ENCODE peak calls at places on chromosomes 2 and 18, in six cellular contexts. One of them, this sample, is unnamed.

GRCh38 chr18:47772374-47773248 is 157.8 kb downstream of the SMAD2 start:
- DNase-seq in MV-4-11: peak; percentile 57
- DNase-seq in astrocyte: peak; percentile 15
- DNase-seq in endothelial cell: peak; percentile 84
- DNase-seq in stimulated activated CD4-positive, alpha-beta T cell treated with anti-CD3 and anti-CD28 coated beads, TNF-alpha, amount 100 ng/mL, for 24 hours: peak; percentile 40
- DNase-seq in NCI-H2081: peak; percentile 51
- DNase-seq in this sample: peak; percentile 66

GRCh38 chr18:30093376-30093775 is 949.2 kb downstream of the DSC3 start:
- DNase-seq in MV-4-11: no peak
- DNase-seq in astrocyte: peak; percentile 14
- DNase-seq in endothelial cell: no peak
- DNase-seq in stimulated activated CD4-positive, alpha-beta T cell treated with anti-CD3 and anti-CD28 coated beads, TNF-alpha, amount 100 ng/mL, for 24 hours: no peak
- DNase-seq in NCI-H2081: no peak
- DNase-seq in this sample: peak; percentile 24

GRCh38 chr2:26970928-26971627 is 641 bp downstream of the MAPRE3 start:
- DNase-seq in MV-4-11: peak; percentile 41
- DNase-seq in astrocyte: peak; percentile 15
- DNase-seq in endothelial cell: no peak
- DNase-seq in stimulated activated CD4-positive, alpha-beta T cell treated with anti-CD3 and anti-CD28 coated beads, TNF-alpha, amount 100 ng/mL, for 24 hours: no peak
- DNase-seq in NCI-H2081: peak; percentile 18
- DNase-seq in this sample: no peak

GRCh38 chr2:11339508-11340083 is 4.8 kb downstream of the ROCK2 start:
- DNase-seq in MV-4-11: no peak
- DNase-seq in astrocyte: no peak
- DNase-seq in endothelial cell: no peak
- DNase-seq in stimulated activated CD4-positive, alpha-beta T cell treated with anti-CD3 and anti-CD28 coated beads, TNF-alpha, amount 100 ng/mL, for 24 hours: no peak
- DNase-seq in NCI-H2081: no peak
- DNase-seq in this sample: no peak

GRCh38 chr2:205675861-205676516 is 6.3 kb upstream of the NRP2 start:
- DNase-seq in MV-4-11: peak; percentile 42
- DNase-seq in astrocyte: no peak
- DNase-seq in endothelial cell: peak; percentile 37
- DNase-seq in stimulated activated CD4-positive, alpha-beta T cell treated with anti-CD3 and anti-CD28 coated beads, TNF-alpha, amount 100 ng/mL, for 24 hours: no peak
- DNase-seq in NCI-H2081: peak; percentile 49
- DNase-seq in this sample: peak; percentile 69

GRCh38 chr18:78777992-78778391 is 201.6 kb upstream of the SALL3 start:
- DNase-seq in MV-4-11: no peak
- DNase-seq in astrocyte: no peak
- DNase-seq in endothelial cell: no peak
- DNase-seq in stimulated activated CD4-positive, alpha-beta T cell treated with anti-CD3 and anti-CD28 coated beads, TNF-alpha, amount 100 ng/mL, for 24 hours: no peak
- DNase-seq in NCI-H2081: no peak
- DNase-seq in this sample: no peak

GRCh38 chr18:29661924-29662323 is 1380.6 kb downstream of the DSC3 start:
- DNase-seq in MV-4-11: no peak
- DNase-seq in astrocyte: no peak
- DNase-seq in endothelial cell: no peak
- DNase-seq in stimulated activated CD4-positive, alpha-beta T cell treated with anti-CD3 and anti-CD28 coated beads, TNF-alpha, amount 100 ng/mL, for 24 hours: no peak
- DNase-seq in NCI-H2081: no peak
- DNase-seq in this sample: no peak

GRCh38 chr2:117068371-117068770 is 746.1 kb upstream of the DDX18 start:
- DNase-seq in MV-4-11: no peak
- DNase-seq in astrocyte: no peak
- DNase-seq in endothelial cell: no peak
- DNase-seq in stimulated activated CD4-positive, alpha-beta T cell treated with anti-CD3 and anti-CD28 coated beads, TNF-alpha, amount 100 ng/mL, for 24 hours: no peak
- DNase-seq in NCI-H2081: no peak
- DNase-seq in this sample: no peak

GRCh38 chr2:47344890-47345583 is 57.9 kb upstream of the MSH2 start:
- DNase-seq in MV-4-11: no peak
- DNase-seq in astrocyte: peak; percentile 80
- DNase-seq in endothelial cell: peak; percentile 87
- DNase-seq in stimulated activated CD4-positive, alpha-beta T cell treated with anti-CD3 and anti-CD28 coated beads, TNF-alpha, amount 100 ng/mL, for 24 hours: no peak
- DNase-seq in NCI-H2081: peak; percentile 99
- DNase-seq in this sample: no peak

GRCh38 chr18:75854174-75854573 is 426.7 kb upstream of the SMIM21 start:
- DNase-seq in MV-4-11: no peak
- DNase-seq in astrocyte: no peak
- DNase-seq in endothelial cell: peak; percentile 14
- DNase-seq in stimulated activated CD4-positive, alpha-beta T cell treated with anti-CD3 and anti-CD28 coated beads, TNF-alpha, amount 100 ng/mL, for 24 hours: no peak
- DNase-seq in NCI-H2081: no peak
- DNase-seq in this sample: no peak

GRCh38 chr2:25340340-25340886 is 1.3 kb downstream of the DNMT3A start:
- DNase-seq in MV-4-11: no peak
- DNase-seq in astrocyte: no peak
- DNase-seq in endothelial cell: no peak
- DNase-seq in stimulated activated CD4-positive, alpha-beta T cell treated with anti-CD3 and anti-CD28 coated beads, TNF-alpha, amount 100 ng/mL, for 24 hours: no peak
- DNase-seq in NCI-H2081: peak; percentile 80
- DNase-seq in this sample: no peak

GRCh38 chr2:113211226-113212105 is 37.7 kb downstream of the PSD4 start:
- DNase-seq in MV-4-11: peak; percentile 60
- DNase-seq in astrocyte: peak; percentile 85
- DNase-seq in endothelial cell: no peak
- DNase-seq in stimulated activated CD4-positive, alpha-beta T cell treated with anti-CD3 and anti-CD28 coated beads, TNF-alpha, amount 100 ng/mL, for 24 hours: no peak
- DNase-seq in NCI-H2081: no peak
- DNase-seq in this sample: no peak

GRCh38 chr2:127386764-127387654 is 766 bp downstream of the MAP3K2 start:
- DNase-seq in MV-4-11: peak; percentile 77
- DNase-seq in astrocyte: peak; percentile 85
- DNase-seq in endothelial cell: peak; percentile 69
- DNase-seq in stimulated activated CD4-positive, alpha-beta T cell treated with anti-CD3 and anti-CD28 coated beads, TNF-alpha, amount 100 ng/mL, for 24 hours: peak; percentile 61
- DNase-seq in NCI-H2081: peak; percentile 81
- DNase-seq in this sample: peak; percentile 86

GRCh38 chr2:127362486-127362885 is 25.3 kb downstream of the MAP3K2 start:
- DNase-seq in MV-4-11: no peak
- DNase-seq in astrocyte: no peak
- DNase-seq in endothelial cell: no peak
- DNase-seq in stimulated activated CD4-positive, alpha-beta T cell treated with anti-CD3 and anti-CD28 coated beads, TNF-alpha, amount 100 ng/mL, for 24 hours: no peak
- DNase-seq in NCI-H2081: no peak
- DNase-seq in this sample: no peak

GRCh38 chr18:78641689-78642231 is 337.9 kb upstream of the SALL3 start:
- DNase-seq in MV-4-11: peak; percentile 93
- DNase-seq in astrocyte: no peak
- DNase-seq in endothelial cell: no peak
- DNase-seq in stimulated activated CD4-positive, alpha-beta T cell treated with anti-CD3 and anti-CD28 coated beads, TNF-alpha, amount 100 ng/mL, for 24 hours: no peak
- DNase-seq in NCI-H2081: no peak
- DNase-seq in this sample: no peak

GRCh38 chr2:66874411-66874810 is 439.5 kb downstream of the MEIS1 start:
- DNase-seq in MV-4-11: no peak
- DNase-seq in astrocyte: peak; percentile 69
- DNase-seq in endothelial cell: no peak
- DNase-seq in stimulated activated CD4-positive, alpha-beta T cell treated with anti-CD3 and anti-CD28 coated beads, TNF-alpha, amount 100 ng/mL, for 24 hours: no peak
- DNase-seq in NCI-H2081: no peak
- DNase-seq in this sample: no peak

GRCh38 chr2:27655155-27655951 is 8.1 kb downstream of the SUPT7L start:
- DNase-seq in MV-4-11: no peak
- DNase-seq in astrocyte: peak; percentile 95
- DNase-seq in endothelial cell: no peak
- DNase-seq in stimulated activated CD4-positive, alpha-beta T cell treated with anti-CD3 and anti-CD28 coated beads, TNF-alpha, amount 100 ng/mL, for 24 hours: no peak
- DNase-seq in NCI-H2081: no peak
- DNase-seq in this sample: peak; percentile 51

GRCh38 chr18:48296581-48296980 is 112.6 kb downstream of the ZBTB7C start:
- DNase-seq in MV-4-11: no peak
- DNase-seq in astrocyte: no peak
- DNase-seq in endothelial cell: no peak
- DNase-seq in stimulated activated CD4-positive, alpha-beta T cell treated with anti-CD3 and anti-CD28 coated beads, TNF-alpha, amount 100 ng/mL, for 24 hours: no peak
- DNase-seq in NCI-H2081: no peak
- DNase-seq in this sample: no peak

GRCh38 chr2:191864623-191865521 is 18.0 kb upstream of the CAVIN2 start:
- DNase-seq in MV-4-11: no peak
- DNase-seq in astrocyte: peak; percentile 60
- DNase-seq in endothelial cell: no peak
- DNase-seq in stimulated activated CD4-positive, alpha-beta T cell treated with anti-CD3 and anti-CD28 coated beads, TNF-alpha, amount 100 ng/mL, for 24 hours: no peak
- DNase-seq in NCI-H2081: no peak
- DNase-seq in this sample: peak; percentile 81

GRCh38 chr18:44423826-44424225 is 256.9 kb upstream of the SETBP1 start:
- DNase-seq in MV-4-11: no peak
- DNase-seq in astrocyte: no peak
- DNase-seq in endothelial cell: no peak
- DNase-seq in stimulated activated CD4-positive, alpha-beta T cell treated with anti-CD3 and anti-CD28 coated beads, TNF-alpha, amount 100 ng/mL, for 24 hours: no peak
- DNase-seq in NCI-H2081: no peak
- DNase-seq in this sample: no peak

GRCh38 chr2:21559354-21559753 is 435.6 kb downstream of the TDRD15 start:
- DNase-seq in MV-4-11: no peak
- DNase-seq in astrocyte: no peak
- DNase-seq in endothelial cell: no peak
- DNase-seq in stimulated activated CD4-positive, alpha-beta T cell treated with anti-CD3 and anti-CD28 coated beads, TNF-alpha, amount 100 ng/mL, for 24 hours: no peak
- DNase-seq in NCI-H2081: no peak
- DNase-seq in this sample: no peak